ENCODE peak calls at places on chromosomes 7 and 10, in ten cellular contexts. C is nephron progenitor cell; M is activated CD8-positive, alpha-beta memory T cell treated with anti-CD3 and anti-CD28 coated beads for 4 hours; G is T-helper 2 cell; Y is lower lobe of right lung; N is psoas muscle; J is WTC11; B is iPS DF 6.9; Z is activated T-helper 2 cell treated with anti-CD3 and anti-CD28 coated beads, Interferon-gamma antibody, Interleukin-2, Interleukin-4, amounts not matched to agents 10 μg/mL and 5 μg/mL and 100 μg/mL, durations not matched to agents 14 hours and 24 hours and 36 hours; L is uterus. D is an unnamed sample.

GRCh38 chr7:54904130-54904529 is 114.7 kb upstream of the EGFR start:
- DNase-seq in J (no peak), B (no peak), G (no peak), Y (no peak), L (no peak), C (no peak), N (no peak), Z (no peak), M (no peak), D (no peak)

GRCh38 chr7:68610751-68611150 is 987.5 kb upstream of the AUTS2 start:
- DNase-seq in Z (no peak), M (no peak), J (no peak), N (no peak), Y (no peak), B (no peak), C (no peak), G (no peak), L (no peak), D (no peak)

GRCh38 chr10:125166658-125167057 is 6.3 kb upstream of the CTBP2 start:
- DNase-seq in J (no peak), M (no peak), B (no peak), C (no peak), Y (no peak), L (no peak), N (no peak), Z (no peak), G (no peak), D (no peak)

GRCh38 chr10:35561670-35562069 is 43.5 kb upstream of the GJD4 start:
- DNase-seq in N (peak; percentile 56), J (no peak), C (no peak), L (no peak), Y (no peak), B (no peak), Z (no peak), M (no peak), G (no peak), D (no peak)

GRCh38 chr7:156554488-156554887 is 86.1 kb upstream of the RNF32 start:
- DNase-seq in G (no peak), J (no peak), L (no peak), N (no peak), M (no peak), C (no peak), B (no peak), Y (no peak), Z (no peak), D (no peak)

GRCh38 chr10:28250782-28251181 is 52.1 kb downstream of the MPP7 start:
- DNase-seq in L (no peak), C (no peak), M (no peak), G (no peak), B (no peak), J (no peak), N (no peak), Y (no peak), Z (no peak), D (no peak)

GRCh38 chr10:30813872-30814471 is 184.4 kb upstream of the LYZL2 start:
- DNase-seq in J (no peak), Y (no peak), B (no peak), N (no peak), M (no peak), L (no peak), Z (no peak), C (no peak), G (no peak), D (no peak)

GRCh38 chr7:2383543-2384274 is 19.7 kb upstream of the CHST12 start:
- DNase-seq in B (no peak), L (no peak), G (no peak), C (no peak), Y (no peak), N (no peak), Z (no peak), J (no peak), M (no peak), D (no peak)

GRCh38 chr7:106775552-106775936 is 89.5 kb upstream of the PIK3CG start:
- DNase-seq in Z (no peak), N (no peak), Y (no peak), G (no peak), J (no peak), L (no peak), M (no peak), B (no peak), C (no peak), D (no peak)

GRCh38 chr7:29194206-29194593 is 375 bp upstream of the CHN2 start:
- DNase-seq in Z (no peak), L (peak; percentile 19), J (peak; percentile 49), B (no peak), C (peak; percentile 58), G (no peak), M (no peak), Y (peak; percentile 54), N (no peak), D (no peak)

GRCh38 chr7:22563115-22563514 is 63.1 kb upstream of the STEAP1B start:
- DNase-seq in N (no peak), M (no peak), G (no peak), L (no peak), C (no peak), J (no peak), Y (no peak), Z (no peak), B (no peak), D (no peak)

GRCh38 chr7:15557186-15557585 is 4.6 kb downstream of the AGMO start:
- DNase-seq in G (no peak), C (no peak), J (no peak), Y (no peak), M (no peak), N (no peak), B (no peak), L (no peak), Z (no peak), D (no peak)

GRCh38 chr10:112389147-112389822 is 15.4 kb downstream of the ACSL5 start:
- DNase-seq in C (no peak), M (peak; percentile 48), N (no peak), Z (peak; percentile 12), G (no peak), L (no peak), B (no peak), J (no peak), Y (no peak), D (no peak)

GRCh38 chr10:59493017-59493416 is 130.7 kb upstream of the FAM13C start:
- DNase-seq in Y (no peak), L (no peak), Z (no peak), J (no peak), G (no peak), C (no peak), B (no peak), M (no peak), N (no peak), D (no peak)

GRCh38 chr7:1704326-1705241 is 34.5 kb downstream of the ELFN1 start:
- DNase-seq in N (no peak), B (no peak), G (no peak), C (no peak), L (no peak), Z (no peak), Y (peak; percentile 28), J (no peak), M (no peak), D (no peak)

GRCh38 chr7:50791921-50792341 is 9.2 kb upstream of the GRB10 start:
- DNase-seq in N (no peak), Y (no peak), G (no peak), B (no peak), M (no peak), Z (no peak), L (no peak), J (no peak), C (no peak), D (no peak)

GRCh38 chr10:68249297-68249696 is 17.4 kb upstream of the ATOH7 start:
- DNase-seq in N (no peak), C (no peak), Y (no peak), Z (no peak), J (no peak), B (no peak), M (no peak), G (no peak), L (no peak), D (no peak)

GRCh38 chr10:118481871-118482270 is 113.6 kb downstream of the PRLHR start:
- DNase-seq in C (no peak), G (no peak), L (no peak), N (no peak), B (no peak), M (no peak), Z (no peak), Y (no peak), J (no peak), D (no peak)

GRCh38 chr10:50600286-50600685 is 23.5 kb downstream of the SGMS1 start:
- DNase-seq in G (no peak), Z (no peak), C (no peak), Y (no peak), M (no peak), N (no peak), B (no peak), J (no peak), L (no peak), D (no peak)

GRCh38 chr10:12868229-12868628 is 133.3 kb downstream of the CCDC3 start:
- DNase-seq in Z (no peak), M (no peak), J (no peak), N (no peak), G (no peak), B (no peak), C (no peak), L (no peak), Y (no peak), D (no peak)